ENCODE peak calls at places on chromosomes 6 and 20, in seven cellular contexts. T is heart right ventricle; W is pancreas; U is HFFc6; Z is effector CD4-positive, alpha-beta T cell; S is HTR-8/SVneo; R is LHCN-M2. J is an unnamed sample.

GRCh38 chr6:11021003-11021402 is 23.1 kb downstream of the ELOVL2 start:
- DNase-seq in T (no peak), W (no peak), U (no peak), Z (no peak), S (no peak), R (no peak), J (no peak)

GRCh38 chr6:27553123-27553904 is 80.4 kb upstream of the ZNF184 start:
- DNase-seq in T (no peak), W (no peak), U (peak; percentile 80), Z (no peak), S (peak; percentile 59), R (peak; percentile 72), J (peak; percentile 89)

GRCh38 chr20:36400901-36401300 is 94.8 kb downstream of the DLGAP4 start:
- DNase-seq in T (no peak), W (no peak), U (no peak), Z (no peak), S (no peak), R (no peak), J (no peak)

GRCh38 chr6:37049735-37049989 is 44.2 kb downstream of the FGD2 start:
- DNase-seq in T (no peak), W (no peak), U (no peak), Z (no peak), S (no peak), R (no peak), J (no peak)

GRCh38 chr20:21511485-21511849 is 2.4 kb downstream of the NKX2-2 start:
- DNase-seq in T (no peak), W (no peak), U (no peak), Z (no peak), S (no peak), R (no peak), J (no peak)

GRCh38 chr6:117674503-117674902 is 766 bp upstream of the NUS1 start:
- DNase-seq in T (no peak), W (no peak), U (no peak), Z (no peak), S (no peak), R (no peak), J (no peak)

GRCh38 chr6:163180874-163181541 is 233.5 kb upstream of the QKI start:
- DNase-seq in T (peak; percentile 82), W (peak; percentile 81), U (no peak), Z (no peak), S (peak; percentile 57), R (peak; percentile 38), J (peak; percentile 57)

GRCh38 chr6:1027109-1027794 is 284.6 kb upstream of the FOXQ1 start:
- DNase-seq in T (no peak), W (no peak), U (peak; percentile 72), Z (no peak), S (no peak), R (peak; percentile 17), J (peak; percentile 70)

GRCh38 chr20:20199338-20200160 is 147.2 kb downstream of the CFAP61 start:
- DNase-seq in T (no peak), W (no peak), U (no peak), Z (no peak), S (no peak), R (no peak), J (no peak)

GRCh38 chr6:157280153-157280552 is 43.2 kb downstream of the TMEM242 start:
- DNase-seq in T (no peak), W (peak; percentile 5), U (no peak), Z (no peak), S (no peak), R (no peak), J (no peak)

GRCh38 chr20:36881888-36882287 is 6.0 kb downstream of the TLDC2 start:
- DNase-seq in T (no peak), W (peak; percentile 26), U (no peak), Z (no peak), S (no peak), R (no peak), J (peak; percentile 29)

GRCh38 chr6:88975369-88975768 is 12.0 kb upstream of the RNGTT start:
- DNase-seq in T (no peak), W (no peak), U (no peak), Z (no peak), S (no peak), R (no peak), J (no peak)

GRCh38 chr6:113723182-113723581 is 134.0 kb upstream of the MARCKS start:
- DNase-seq in T (no peak), W (no peak), U (no peak), Z (no peak), S (no peak), R (no peak), J (peak; percentile 6)

GRCh38 chr20:62675156-62675871 is 33.0 kb downstream of the SLCO4A1 start:
- DNase-seq in T (no peak), W (no peak), U (peak; percentile 22), Z (no peak), S (peak; percentile 83), R (peak; percentile 68), J (peak; percentile 75)

GRCh38 chr20:63381781-63382431 is 20.8 kb upstream of the CHRNA4 start:
- DNase-seq in T (no peak), W (peak; percentile 23), U (no peak), Z (peak; percentile 31), S (peak; percentile 82), R (no peak), J (no peak)

GRCh38 chr6:157867155-157867559 is 44.1 kb downstream of the SNX9 start:
- DNase-seq in T (no peak), W (no peak), U (peak; percentile 29), Z (no peak), S (peak; percentile 21), R (peak; percentile 45), J (peak; percentile 58)

GRCh38 chr20:2544211-2544610 is 7.8 kb downstream of the TMC2 start:
- DNase-seq in T (no peak), W (no peak), U (no peak), Z (no peak), S (no peak), R (peak; percentile 37), J (no peak)

GRCh38 chr6:112475083-112475482 is 128.0 kb downstream of the RFPL4B start:
- DNase-seq in T (no peak), W (no peak), U (peak; percentile 73), Z (no peak), S (no peak), R (peak; percentile 91), J (peak; percentile 71)

GRCh38 chr6:155755452-155755851 is 299.8 kb upstream of the NOX3 start:
- DNase-seq in T (no peak), W (no peak), U (no peak), Z (no peak), S (no peak), R (no peak), J (no peak)

GRCh38 chr6:43219119-43219518 is 10.2 kb downstream of the DNPH1 start:
- DNase-seq in T (no peak), W (no peak), U (no peak), Z (no peak), S (no peak), R (no peak), J (no peak)

GRCh38 chr6:57040011-57040410 is 6.5 kb upstream of the KIAA1586 start:
- DNase-seq in T (no peak), W (no peak), U (no peak), Z (no peak), S (no peak), R (peak; percentile 7), J (peak; percentile 28)

GRCh38 chr20:61292821-61293612 is 41.0 kb downstream of the CDH4 start:
- DNase-seq in T (no peak), W (no peak), U (no peak), Z (no peak), S (no peak), R (no peak), J (no peak)